ENCODE peak calls at places on chromosome 3, in eight cellular contexts. C is GM23248; B is right cardiac atrium; U is fibroblast of lung; Q is fibroblast of pulmonary artery; V is psoas muscle; M is effector memory CD4-positive, alpha-beta T cell; Z is cardiac muscle cell. P is an unnamed sample.

GRCh38 chr3:184466413-184466960 is 86.6 kb downstream of the CHRD start:
- DNase-seq in C (peak), B (peak), U (peak), Q (peak), V (peak), M (no peak), Z (peak), P (no peak)

GRCh38 chr3:9007213-9007612 is 43.9 kb upstream of the RAD18 start:
- DNase-seq in C (no peak), B (no peak), U (no peak), Q (no peak), V (no peak), M (no peak), Z (no peak), P (no peak)

GRCh38 chr3:6825527-6825926 is 35.4 kb upstream of the GRM7 start:
- DNase-seq in C (no peak), B (no peak), U (no peak), Q (no peak), V (no peak), M (no peak), Z (no peak), P (no peak)

GRCh38 chr3:62968128-62968527 is 92.9 kb upstream of the CADPS start:
- DNase-seq in C (peak), B (no peak), U (no peak), Q (no peak), V (no peak), M (no peak), Z (no peak), P (no peak)

GRCh38 chr3:73235768-73236167 is 174.3 kb downstream of the EBLN2 start:
- DNase-seq in C (no peak), B (no peak), U (no peak), Q (no peak), V (no peak), M (no peak), Z (no peak), P (no peak)

GRCh38 chr3:46559030-46559704 is 6.9 kb downstream of the LRRC2 start:
- DNase-seq in C (no peak), B (no peak), U (no peak), Q (no peak), V (no peak), M (no peak), Z (no peak), P (no peak)

GRCh38 chr3:29181149-29181780 is 99.6 kb upstream of the RBMS3 start:
- DNase-seq in C (no peak), B (no peak), U (no peak), Q (no peak), V (no peak), M (no peak), Z (no peak), P (no peak)

GRCh38 chr3:73401616-73402265 is 223.0 kb downstream of the PDZRN3 start:
- DNase-seq in C (peak), B (peak), U (peak), Q (peak), V (no peak), M (no peak), Z (peak), P (peak)

GRCh38 chr3:189664311-189664710 is 33.1 kb downstream of the TP63 start:
- DNase-seq in C (peak), B (peak), U (peak), Q (peak), V (peak), M (no peak), Z (peak), P (no peak)

GRCh38 chr3:29201609-29202008 is 79.3 kb upstream of the RBMS3 start:
- DNase-seq in C (no peak), B (no peak), U (no peak), Q (no peak), V (no peak), M (no peak), Z (no peak), P (no peak)

GRCh38 chr3:69791919-69792399 is 52.7 kb downstream of the MITF start:
- DNase-seq in C (peak), B (no peak), U (peak), Q (peak), V (no peak), M (no peak), Z (peak), P (no peak)

GRCh38 chr3:141796436-141797166 is 33.4 kb downstream of the GRK7 start:
- DNase-seq in C (peak), B (no peak), U (no peak), Q (no peak), V (no peak), M (peak), Z (peak), P (no peak)
- H3K4me3 ChIP-seq in C (peak), B (peak), U (no peak), Q (no peak), V (peak), M (peak), Z (no peak), P (no peak)

DNA sequence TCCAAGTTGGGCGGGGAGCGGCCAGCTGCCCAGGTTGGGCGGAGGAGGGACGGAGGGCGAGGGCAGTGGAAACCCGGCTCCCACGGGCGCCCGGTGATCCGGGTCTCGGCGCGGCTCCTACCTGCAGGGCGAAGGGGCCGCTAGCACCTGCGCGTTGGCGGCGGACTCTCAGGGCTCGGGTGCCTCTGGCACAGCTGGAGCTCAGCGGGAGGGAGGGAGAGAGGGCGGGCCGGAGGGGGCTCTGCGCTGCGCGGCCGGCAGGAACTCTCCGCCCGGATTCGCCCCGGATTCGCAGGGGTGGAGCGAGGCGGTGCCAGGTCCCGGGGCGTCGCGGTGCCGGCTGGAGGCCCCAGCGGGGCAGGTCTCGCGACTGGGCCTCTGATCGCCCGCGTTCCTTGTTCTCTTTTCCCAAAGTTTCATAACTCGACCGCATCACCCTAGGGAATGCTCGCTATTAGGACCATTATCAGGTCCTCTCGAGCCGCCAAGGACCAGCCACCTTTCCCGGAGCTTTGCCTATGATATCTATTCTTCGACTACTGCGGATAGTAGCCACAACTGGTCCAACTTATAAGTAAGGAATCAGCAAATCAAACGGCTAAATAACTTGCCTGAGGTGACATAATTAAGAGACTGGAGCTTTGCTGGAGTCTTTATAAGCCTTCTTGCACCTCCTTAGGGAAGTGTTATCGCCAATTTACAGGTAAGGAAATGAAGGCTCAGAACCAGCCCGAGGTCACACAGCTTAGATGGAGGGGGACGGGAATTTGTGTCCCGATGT is at the start of gene PLD1:
- DNase-seq in C (peak), B (peak), U (peak), Q (peak), V (peak), M (no peak), Z (peak), P (peak)
- H3K4me3 ChIP-seq in C (peak), B (peak), U (peak), Q (peak), V (peak), M (peak), Z (peak), P (peak)

DNA sequence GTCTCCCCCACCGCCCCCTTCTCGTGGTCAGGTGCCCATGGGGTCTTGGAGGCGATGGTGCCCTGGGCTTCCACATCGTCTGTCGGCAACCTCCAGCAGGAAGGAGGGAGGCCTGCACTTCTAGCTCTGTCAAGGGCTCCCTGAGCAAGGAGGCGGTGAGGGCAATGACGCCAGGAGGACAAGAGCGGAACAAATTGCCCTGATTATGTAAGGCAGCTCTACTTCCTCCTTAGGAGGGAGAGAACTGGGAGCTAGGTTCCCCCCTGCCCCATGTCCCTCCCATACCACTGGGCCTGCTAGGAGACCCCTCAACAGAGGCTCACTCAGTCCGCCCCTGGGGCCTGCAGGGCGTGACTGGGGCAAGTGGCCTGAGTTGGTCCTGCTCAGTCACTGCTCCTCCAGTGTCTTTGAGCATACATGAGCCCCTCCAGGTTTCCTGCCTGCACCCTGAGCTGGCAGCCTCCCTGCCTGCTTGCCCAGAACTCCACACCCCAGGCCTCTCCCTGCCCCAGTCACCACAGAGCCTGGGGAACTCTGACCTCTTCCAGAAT is 56.1 kb downstream of the CACNA2D2 start:
- DNase-seq in C (no peak), B (no peak), U (no peak), Q (no peak), V (no peak), M (no peak), Z (no peak), P (no peak)
- H3K4me3 ChIP-seq in C (no peak), B (no peak), U (no peak), Q (no peak), V (no peak), M (no peak), Z (no peak), P (no peak)

GRCh38 chr3:134337511-134338200 is 36.6 kb downstream of the AMOTL2 start:
- DNase-seq in C (no peak), B (no peak), U (no peak), Q (no peak), V (no peak), M (no peak), Z (no peak), P (no peak)
- H3K4me3 ChIP-seq in C (no peak), B (no peak), U (no peak), Q (no peak), V (no peak), M (no peak), Z (no peak), P (no peak)

GRCh38 chr3:71579301-71579933 is 4.1 kb downstream of the FOXP1 start:
- DNase-seq in C (no peak), B (no peak), U (no peak), Q (no peak), V (no peak), M (no peak), Z (no peak), P (no peak)

GRCh38 chr3:71576966-71577459 is 6.5 kb downstream of the FOXP1 start:
- DNase-seq in C (no peak), B (no peak), U (no peak), Q (no peak), V (no peak), M (no peak), Z (no peak), P (no peak)

GRCh38 chr3:71580636-71581215 is 2.8 kb downstream of the FOXP1 start:
- DNase-seq in C (peak), B (no peak), U (no peak), Q (no peak), V (no peak), M (no peak), Z (no peak), P (no peak)

GRCh38 chr3:71579934-71580318 is 3.6 kb downstream of the FOXP1 start:
- DNase-seq in C (peak), B (no peak), U (no peak), Q (no peak), V (no peak), M (no peak), Z (peak), P (peak)

DNA sequence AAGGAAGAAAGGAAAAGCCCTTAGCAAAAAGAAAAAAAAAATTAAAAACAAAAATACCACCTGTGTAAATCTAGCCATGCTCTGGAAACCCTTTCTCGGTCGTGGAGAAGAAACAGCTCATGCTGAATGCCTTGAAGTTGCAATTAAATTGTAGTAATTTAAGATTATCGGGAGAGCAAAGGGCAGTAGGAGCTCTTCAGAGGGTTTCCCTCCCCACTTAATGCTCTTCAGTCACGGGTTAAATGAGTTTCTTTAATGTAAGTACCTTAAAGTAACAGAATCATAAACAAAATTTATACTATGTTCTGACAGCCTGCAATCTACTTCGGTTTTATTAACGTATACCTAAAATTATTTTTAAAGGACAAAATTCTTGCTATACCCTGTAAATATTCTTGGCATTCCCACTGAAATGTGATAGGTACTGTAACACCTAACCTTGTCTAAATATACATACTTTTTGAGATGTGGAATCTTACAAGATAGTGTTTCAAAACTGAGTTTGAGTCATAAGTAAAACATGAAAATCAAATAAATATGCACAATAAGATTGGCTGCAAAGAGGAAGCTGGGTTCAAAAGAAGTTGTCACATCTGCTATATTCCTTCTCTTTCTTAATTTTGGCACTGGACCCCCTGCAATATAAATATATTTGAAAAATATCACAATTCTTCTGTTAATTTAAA is 5.3 kb downstream of the FOXP1 start:
- DNase-seq in C (peak), B (no peak), U (no peak), Q (no peak), V (no peak), M (no peak), Z (no peak), P (no peak)
- H3K4me3 ChIP-seq in C (peak), B (no peak), U (no peak), Q (no peak), V (peak), M (no peak), Z (peak), P (no peak)

P was measured in Caco-2.